ENCODE peak calls at places on chromosomes 16 and 17, in ten cellular contexts. U is activated CD4-positive, CD25-positive, alpha-beta regulatory T cell; L is anterior cingulate cortex; A is breast epithelium; C is tibial artery; R is activated naive CD4-positive, alpha-beta T cell treated with Interleukin-2 at 50 U/mL for 16 hours; M is RPMI7951; P is NCI-H2081; I is progenitor cell of endocrine pancreas; G is skeletal muscle cell. E is an unnamed sample.
A peak's percentile ranks its signal among the peaks of the same experiment; 100 is the strongest.

GRCh38 chr17:64323774-64324173 is 60.7 kb upstream of the TEX2 start:
- DNase-seq in U (no peak), G (no peak), P (no peak), C (no peak), R (no peak), I (no peak), M (no peak), L (no peak), A (no peak), E (no peak)

GRCh38 chr16:31439519-31439918 is 3.1 kb downstream of the ZNF843 start:
- DNase-seq in R (no peak), L (no peak), P (no peak), G (no peak), I (no peak), A (no peak), C (peak; percentile 12), M (no peak), U (no peak), E (no peak)

GRCh38 chr17:73667184-73667959 is 23.1 kb upstream of the SDK2 start:
- DNase-seq in A (no peak), R (no peak), C (no peak), U (no peak), M (peak; percentile 20), I (no peak), G (no peak), L (no peak), P (no peak), E (no peak)

GRCh38 chr16:12340151-12340733 is 363.7 kb downstream of the SNX29 start:
- DNase-seq in I (peak; percentile 31), A (no peak), M (peak; percentile 65), U (no peak), L (no peak), R (peak; percentile 12), C (peak; percentile 55), G (no peak), P (peak; percentile 51), E (peak; percentile 27)

GRCh38 chr16:87068751-87069150 is 248.4 kb downstream of the C16orf95 start:
- DNase-seq in M (no peak), U (no peak), C (no peak), P (no peak), R (no peak), I (no peak), L (no peak), A (no peak), G (no peak), E (no peak)

GRCh38 chr17:43915561-43915960 is 8.2 kb upstream of the MPP2 start:
- DNase-seq in U (no peak), G (no peak), C (no peak), I (no peak), P (no peak), M (no peak), R (no peak), L (no peak), A (no peak), E (no peak)

GRCh38 chr17:69220098-69220497 is 8.5 kb downstream of the ABCA10 start:
- DNase-seq in C (no peak), P (no peak), U (no peak), A (no peak), L (no peak), M (no peak), G (no peak), I (no peak), R (no peak), E (no peak)

GRCh38 chr16:47375423-47375822 is 85.4 kb downstream of the ITFG1 start:
- DNase-seq in R (no peak), C (no peak), P (peak; percentile 26), U (no peak), L (no peak), I (no peak), M (no peak), G (no peak), A (no peak), E (no peak)

GRCh38 chr16:70804153-70804728 is 3.3 kb upstream of the VAC14 start:
- DNase-seq in L (no peak), G (peak; percentile 73), C (no peak), I (no peak), U (no peak), P (no peak), A (no peak), R (no peak), M (peak; percentile 79), E (no peak)

GRCh38 chr16:67504190-67505021 is 21.1 kb upstream of the AGRP start:
- DNase-seq in G (no peak), I (no peak), L (no peak), R (peak; percentile 32), A (no peak), P (no peak), U (no peak), M (peak; percentile 13), C (peak; percentile 76), E (peak; percentile 53)

GRCh38 chr16:57143125-57143965 is 42.5 kb downstream of the PSME3IP1 start:
- DNase-seq in U (no peak), C (peak; percentile 48), A (no peak), L (peak; percentile 84), P (no peak), G (no peak), M (no peak), I (no peak), R (no peak), E (peak; percentile 96)

GRCh38 chr16:54163197-54163843 is 123.3 kb downstream of the IRX3 start:
- DNase-seq in G (no peak), P (no peak), C (no peak), I (no peak), R (no peak), A (no peak), L (no peak), M (no peak), U (no peak), E (no peak)

GRCh38 chr17:30368896-30369720 is 9.6 kb upstream of the CPD start:
- DNase-seq in M (no peak), L (no peak), G (no peak), U (no peak), R (no peak), C (no peak), I (no peak), P (peak; percentile 73), A (no peak), E (peak; percentile 25)

E was measured in Ammon's horn.